ENCODE peak calls at places on chromosomes 12 and 14, in ten cellular contexts. One of them, this sample, is unnamed. For H3K4me1, the result is how much of the 10 kb centered on the place peaks cover.

GRCh38 chr14:55294603-55295002 is 23.4 kb downstream of the FBXO34 start:
- DNase-seq in aorta: no peak
- DNase-seq in GM23248: no peak
- DNase-seq in esophagus squamous epithelium: no peak
- DNase-seq in IMR-90: no peak
- DNase-seq in mesenchymal stem cell: no peak
- DNase-seq in mammary epithelial cell: no peak
- DNase-seq in HAP-1: no peak
- DNase-seq in GM23338: no peak
- DNase-seq in CD8-positive, alpha-beta memory T cell: no peak
- DNase-seq in this sample: peak

GRCh38 chr12:39490500-39491276 is 47.8 kb upstream of the KIF21A start:
- DNase-seq in aorta: no peak
- DNase-seq in GM23248: peak
- DNase-seq in esophagus squamous epithelium: no peak
- DNase-seq in IMR-90: no peak
- DNase-seq in mesenchymal stem cell: no peak
- DNase-seq in mammary epithelial cell: peak
- DNase-seq in HAP-1: no peak
- DNase-seq in GM23338: no peak
- DNase-seq in CD8-positive, alpha-beta memory T cell: no peak
- DNase-seq in this sample: no peak

GRCh38 chr12:57579677-57580465 is 11.1 kb upstream of the PIP4K2C start:
- DNase-seq in aorta: no peak
- DNase-seq in GM23248: peak
- DNase-seq in esophagus squamous epithelium: no peak
- DNase-seq in IMR-90: peak
- DNase-seq in mesenchymal stem cell: no peak
- DNase-seq in mammary epithelial cell: no peak
- DNase-seq in HAP-1: no peak
- DNase-seq in GM23338: no peak
- DNase-seq in CD8-positive, alpha-beta memory T cell: no peak
- DNase-seq in this sample: no peak

GRCh38 chr12:82866946-82867345 is 180.2 kb downstream of the TMTC2 start:
- DNase-seq in aorta: no peak
- DNase-seq in GM23248: no peak
- DNase-seq in esophagus squamous epithelium: no peak
- DNase-seq in IMR-90: no peak
- DNase-seq in mesenchymal stem cell: no peak
- DNase-seq in mammary epithelial cell: no peak
- DNase-seq in HAP-1: no peak
- DNase-seq in GM23338: no peak
- DNase-seq in CD8-positive, alpha-beta memory T cell: no peak
- DNase-seq in this sample: no peak

GRCh38 chr12:104764225-104765073 is 193.6 kb downstream of the SLC41A2 start:
- DNase-seq in aorta: no peak
- DNase-seq in GM23248: no peak
- DNase-seq in esophagus squamous epithelium: no peak
- DNase-seq in IMR-90: no peak
- DNase-seq in mesenchymal stem cell: no peak
- DNase-seq in mammary epithelial cell: no peak
- DNase-seq in HAP-1: no peak
- DNase-seq in GM23338: no peak
- DNase-seq in CD8-positive, alpha-beta memory T cell: no peak
- DNase-seq in this sample: peak

GRCh38 chr14:65252471-65253255 is 150.3 kb upstream of the MAX start:
- DNase-seq in aorta: no peak
- DNase-seq in GM23248: peak
- DNase-seq in esophagus squamous epithelium: no peak
- DNase-seq in IMR-90: no peak
- DNase-seq in mesenchymal stem cell: no peak
- DNase-seq in mammary epithelial cell: no peak
- DNase-seq in HAP-1: no peak
- DNase-seq in GM23338: no peak
- DNase-seq in CD8-positive, alpha-beta memory T cell: no peak
- DNase-seq in this sample: no peak

GRCh38 chr14:80798878-80799277 is 142.7 kb downstream of the CEP128 start:
- DNase-seq in aorta: no peak
- DNase-seq in GM23248: no peak
- DNase-seq in esophagus squamous epithelium: no peak
- DNase-seq in IMR-90: no peak
- DNase-seq in mesenchymal stem cell: no peak
- DNase-seq in mammary epithelial cell: no peak
- DNase-seq in HAP-1: no peak
- DNase-seq in GM23338: no peak
- DNase-seq in CD8-positive, alpha-beta memory T cell: no peak
- DNase-seq in this sample: no peak

GRCh38 chr14:90698379-90698869 is 117.8 kb downstream of the TTC7B start:
- DNase-seq in aorta: peak
- DNase-seq in GM23248: peak
- DNase-seq in esophagus squamous epithelium: no peak
- DNase-seq in IMR-90: peak
- DNase-seq in mesenchymal stem cell: peak
- DNase-seq in mammary epithelial cell: no peak
- DNase-seq in HAP-1: no peak
- DNase-seq in GM23338: no peak
- DNase-seq in CD8-positive, alpha-beta memory T cell: no peak
- DNase-seq in this sample: no peak

GRCh38 chr12:61860439-61860838 is 399.8 kb upstream of the USP15 start:
- DNase-seq in aorta: no peak
- DNase-seq in GM23248: no peak
- DNase-seq in esophagus squamous epithelium: no peak
- DNase-seq in IMR-90: no peak
- DNase-seq in mesenchymal stem cell: peak
- DNase-seq in mammary epithelial cell: no peak
- DNase-seq in HAP-1: no peak
- DNase-seq in GM23338: no peak
- DNase-seq in CD8-positive, alpha-beta memory T cell: no peak
- DNase-seq in this sample: no peak

GRCh38 chr12:76879710-76880025 is 849 bp upstream of the CSRP2 start:
- DNase-seq in aorta: peak
- DNase-seq in GM23248: no peak
- DNase-seq in esophagus squamous epithelium: no peak
- DNase-seq in IMR-90: no peak
- DNase-seq in mesenchymal stem cell: no peak
- DNase-seq in mammary epithelial cell: no peak
- DNase-seq in HAP-1: no peak
- DNase-seq in GM23338: no peak
- DNase-seq in CD8-positive, alpha-beta memory T cell: no peak
- DNase-seq in this sample: no peak
- H3K4me3 ChIP-seq in aorta: no peak
- H3K4me3 ChIP-seq in GM23248: peak
- H3K4me3 ChIP-seq in esophagus squamous epithelium: peak
- H3K4me3 ChIP-seq in IMR-90: peak
- H3K4me3 ChIP-seq in mesenchymal stem cell: peak
- H3K4me3 ChIP-seq in mammary epithelial cell: peak
- H3K4me3 ChIP-seq in HAP-1: peak
- H3K4me3 ChIP-seq in GM23338: peak
- H3K4me3 ChIP-seq in CD8-positive, alpha-beta memory T cell: no peak
- H3K4me3 ChIP-seq in this sample: no peak

GRCh38 chr14:99633141-99633540 is 11.8 kb upstream of the HHIPL1 start:
- DNase-seq in aorta: no peak
- DNase-seq in GM23248: no peak
- DNase-seq in esophagus squamous epithelium: no peak
- DNase-seq in IMR-90: no peak
- DNase-seq in mesenchymal stem cell: no peak
- DNase-seq in mammary epithelial cell: no peak
- DNase-seq in HAP-1: no peak
- DNase-seq in GM23338: no peak
- DNase-seq in CD8-positive, alpha-beta memory T cell: no peak
- DNase-seq in this sample: no peak

GRCh38 chr14:99633913-99634312 is 11.0 kb upstream of the HHIPL1 start:
- DNase-seq in aorta: no peak
- DNase-seq in GM23248: no peak
- DNase-seq in esophagus squamous epithelium: no peak
- DNase-seq in IMR-90: no peak
- DNase-seq in mesenchymal stem cell: no peak
- DNase-seq in mammary epithelial cell: no peak
- DNase-seq in HAP-1: no peak
- DNase-seq in GM23338: no peak
- DNase-seq in CD8-positive, alpha-beta memory T cell: no peak
- DNase-seq in this sample: no peak

GRCh38 chr14:99636487-99636886 is 8.4 kb upstream of the HHIPL1 start:
- DNase-seq in aorta: no peak
- DNase-seq in GM23248: no peak
- DNase-seq in esophagus squamous epithelium: no peak
- DNase-seq in IMR-90: no peak
- DNase-seq in mesenchymal stem cell: no peak
- DNase-seq in mammary epithelial cell: no peak
- DNase-seq in HAP-1: no peak
- DNase-seq in GM23338: no peak
- DNase-seq in CD8-positive, alpha-beta memory T cell: no peak
- DNase-seq in this sample: no peak

GRCh38 chr14:99634443-99634842 is 10.5 kb upstream of the HHIPL1 start:
- DNase-seq in aorta: no peak
- DNase-seq in GM23248: no peak
- DNase-seq in esophagus squamous epithelium: no peak
- DNase-seq in IMR-90: no peak
- DNase-seq in mesenchymal stem cell: no peak
- DNase-seq in mammary epithelial cell: no peak
- DNase-seq in HAP-1: no peak
- DNase-seq in GM23338: no peak
- DNase-seq in CD8-positive, alpha-beta memory T cell: no peak
- DNase-seq in this sample: no peak

GRCh38 chr14:99635116-99635515 is 9.8 kb upstream of the HHIPL1 start:
- DNase-seq in aorta: no peak
- DNase-seq in GM23248: no peak
- DNase-seq in esophagus squamous epithelium: no peak
- DNase-seq in IMR-90: no peak
- DNase-seq in mesenchymal stem cell: no peak
- DNase-seq in mammary epithelial cell: no peak
- DNase-seq in HAP-1: no peak
- DNase-seq in GM23338: no peak
- DNase-seq in CD8-positive, alpha-beta memory T cell: no peak
- DNase-seq in this sample: no peak
- H3K4me1 ChIP-seq in aorta: under half
- H3K4me1 ChIP-seq in GM23248: under half
- H3K4me1 ChIP-seq in esophagus squamous epithelium: under half
- H3K4me1 ChIP-seq in IMR-90: under half
- H3K4me1 ChIP-seq in mesenchymal stem cell: under half
- H3K4me1 ChIP-seq in mammary epithelial cell: under half
- H3K4me1 ChIP-seq in HAP-1: under half
- H3K4me1 ChIP-seq in GM23338: under half
- H3K4me1 ChIP-seq in CD8-positive, alpha-beta memory T cell: under half
- H3K4me1 ChIP-seq in this sample: under half

GRCh38 chr12:30823764-30824163 is 69.0 kb upstream of the CAPRIN2 start:
- DNase-seq in aorta: no peak
- DNase-seq in GM23248: no peak
- DNase-seq in esophagus squamous epithelium: no peak
- DNase-seq in IMR-90: no peak
- DNase-seq in mesenchymal stem cell: no peak
- DNase-seq in mammary epithelial cell: no peak
- DNase-seq in HAP-1: no peak
- DNase-seq in GM23338: peak
- DNase-seq in CD8-positive, alpha-beta memory T cell: no peak
- DNase-seq in this sample: no peak

GRCh38 chr12:30825341-30825740 is 70.6 kb upstream of the CAPRIN2 start:
- DNase-seq in aorta: no peak
- DNase-seq in GM23248: no peak
- DNase-seq in esophagus squamous epithelium: no peak
- DNase-seq in IMR-90: no peak
- DNase-seq in mesenchymal stem cell: no peak
- DNase-seq in mammary epithelial cell: no peak
- DNase-seq in HAP-1: no peak
- DNase-seq in GM23338: no peak
- DNase-seq in CD8-positive, alpha-beta memory T cell: no peak
- DNase-seq in this sample: no peak

GRCh38 chr12:30824311-30824710 is 69.6 kb upstream of the CAPRIN2 start:
- DNase-seq in aorta: no peak
- DNase-seq in GM23248: no peak
- DNase-seq in esophagus squamous epithelium: no peak
- DNase-seq in IMR-90: no peak
- DNase-seq in mesenchymal stem cell: no peak
- DNase-seq in mammary epithelial cell: no peak
- DNase-seq in HAP-1: no peak
- DNase-seq in GM23338: no peak
- DNase-seq in CD8-positive, alpha-beta memory T cell: no peak
- DNase-seq in this sample: no peak

GRCh38 chr12:30822385-30823139 is 67.8 kb upstream of the CAPRIN2 start:
- DNase-seq in aorta: peak
- DNase-seq in GM23248: peak
- DNase-seq in esophagus squamous epithelium: no peak
- DNase-seq in IMR-90: peak
- DNase-seq in mesenchymal stem cell: peak
- DNase-seq in mammary epithelial cell: peak
- DNase-seq in HAP-1: peak
- DNase-seq in GM23338: peak
- DNase-seq in CD8-positive, alpha-beta memory T cell: peak
- DNase-seq in this sample: peak

GRCh38 chr12:30823140-30823669 is 68.5 kb upstream of the CAPRIN2 start:
- DNase-seq in aorta: peak
- DNase-seq in GM23248: peak
- DNase-seq in esophagus squamous epithelium: no peak
- DNase-seq in IMR-90: no peak
- DNase-seq in mesenchymal stem cell: peak
- DNase-seq in mammary epithelial cell: no peak
- DNase-seq in HAP-1: no peak
- DNase-seq in GM23338: peak
- DNase-seq in CD8-positive, alpha-beta memory T cell: peak
- DNase-seq in this sample: no peak
- H3K4me3 ChIP-seq in aorta: no peak
- H3K4me3 ChIP-seq in GM23248: peak
- H3K4me3 ChIP-seq in esophagus squamous epithelium: peak
- H3K4me3 ChIP-seq in IMR-90: no peak
- H3K4me3 ChIP-seq in mesenchymal stem cell: peak
- H3K4me3 ChIP-seq in mammary epithelial cell: no peak
- H3K4me3 ChIP-seq in HAP-1: no peak
- H3K4me3 ChIP-seq in GM23338: peak
- H3K4me3 ChIP-seq in CD8-positive, alpha-beta memory T cell: peak
- H3K4me3 ChIP-seq in this sample: peak

DNA sequence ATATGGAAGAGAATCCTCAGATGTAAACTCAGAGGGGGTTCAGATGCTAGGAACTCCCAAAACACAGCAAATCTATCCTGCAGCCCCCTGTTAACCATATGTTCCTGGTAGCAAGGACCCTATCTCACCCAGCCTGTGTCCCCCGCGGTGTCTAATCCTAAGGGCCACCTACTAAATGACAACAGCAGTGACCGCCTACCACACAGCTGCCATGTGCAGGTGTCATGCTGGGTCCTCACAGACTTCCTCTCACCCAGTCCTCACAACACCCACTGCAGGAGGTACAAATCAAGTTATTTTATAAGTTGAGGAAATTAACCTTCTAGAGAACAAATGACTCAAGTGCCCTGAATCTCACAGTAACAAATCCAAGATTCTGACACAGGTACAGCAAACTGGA is 73.9 kb downstream of the ITPK1 start:
- DNase-seq in aorta: no peak
- DNase-seq in GM23248: no peak
- DNase-seq in esophagus squamous epithelium: no peak
- DNase-seq in IMR-90: no peak
- DNase-seq in mesenchymal stem cell: no peak
- DNase-seq in mammary epithelial cell: no peak
- DNase-seq in HAP-1: no peak
- DNase-seq in GM23338: no peak
- DNase-seq in CD8-positive, alpha-beta memory T cell: no peak
- DNase-seq in this sample: no peak
- H3K4me1 ChIP-seq in aorta: under half
- H3K4me1 ChIP-seq in GM23248: half or more
- H3K4me1 ChIP-seq in esophagus squamous epithelium: under half
- H3K4me1 ChIP-seq in IMR-90: under half
- H3K4me1 ChIP-seq in mesenchymal stem cell: under half
- H3K4me1 ChIP-seq in mammary epithelial cell: half or more
- H3K4me1 ChIP-seq in HAP-1: under half
- H3K4me1 ChIP-seq in GM23338: half or more
- H3K4me1 ChIP-seq in CD8-positive, alpha-beta memory T cell: under half
- H3K4me1 ChIP-seq in this sample: under half

This sample was measured in naive thymus-derived CD4-positive, alpha-beta T cell.